ENCODE peak calls at places on chromosomes 3 and 15, in four cellular contexts. U is endodermal cell, A is cardiac muscle cell, S is stomach. E is an unnamed sample.

GRCh38 chr3:188280627-188281026 is 126.7 kb downstream of the LPP start:
- DNase-seq in U (no peak), A (no peak), S (no peak), E (no peak)

GRCh38 chr15:78265752-78266224 is 1.4 kb downstream of the DNAJA4 start:
- DNase-seq in U (no peak), A (peak; percentile 78), S (no peak), E (peak; percentile 17)

GRCh38 chr3:33433843-33434242 is 6.4 kb downstream of the UBP1 start:
- DNase-seq in U (no peak), A (no peak), S (no peak), E (no peak)

GRCh38 chr3:163306405-163306804 is 1771.9 kb downstream of the SI start:
- DNase-seq in U (no peak), A (no peak), S (no peak), E (no peak)

GRCh38 chr3:186969607-186970006 is 39.3 kb downstream of the ST6GAL1 start:
- DNase-seq in U (no peak), A (no peak), S (no peak), E (no peak)

GRCh38 chr15:45262906-45263456 is 10.9 kb downstream of the SLC28A2 start:
- DNase-seq in U (no peak), A (no peak), S (no peak), E (no peak)

GRCh38 chr3:141575879-141576743 is 89.3 kb downstream of the RASA2 start:
- DNase-seq in U (no peak), A (peak; percentile 8), S (no peak), E (no peak)

GRCh38 chr3:123447749-123448502 is 964 bp downstream of the ADCY5 start:
- DNase-seq in U (peak; percentile 90), A (peak; percentile 71), S (peak; percentile 32), E (no peak)

GRCh38 chr3:54171951-54172350 is 49.6 kb downstream of the CACNA2D3 start:
- DNase-seq in U (no peak), A (no peak), S (peak; percentile 48), E (no peak)

GRCh38 chr3:52159503-52159902 is 5.3 kb upstream of the POC1A start:
- DNase-seq in U (no peak), A (no peak), S (no peak), E (no peak)

GRCh38 chr3:170330366-170330765 is 27.1 kb upstream of the SKIL start:
- DNase-seq in U (no peak), A (no peak), S (peak; percentile 61), E (no peak)

GRCh38 chr15:34304613-34305012 is 33.0 kb downstream of the SLC12A6 start:
- DNase-seq in U (no peak), A (no peak), S (no peak), E (no peak)

GRCh38 chr15:45641374-45641778 is 6.5 kb downstream of the SQOR start:
- DNase-seq in U (no peak), A (no peak), S (peak; percentile 62), E (no peak)

GRCh38 chr3:10518506-10519150 is 13.2 kb upstream of the ATP2B2 start:
- DNase-seq in U (peak; percentile 53), A (peak; percentile 47), S (peak; percentile 16), E (no peak)

GRCh38 chr3:148957586-148957985 is 33.8 kb upstream of the GYG1 start:
- DNase-seq in U (peak; percentile 79), A (peak; percentile 28), S (no peak), E (no peak)

GRCh38 chr3:34298668-34299067 is 500.2 kb downstream of the PDCD6IP start:
- DNase-seq in U (no peak), A (no peak), S (no peak), E (no peak)

GRCh38 chr3:16474920-16475319 is 38.6 kb downstream of the RFTN1 start:
- DNase-seq in U (no peak), A (no peak), S (no peak), E (no peak)

GRCh38 chr3:30343861-30344260 is 262.5 kb upstream of the TGFBR2 start:
- DNase-seq in U (no peak), A (no peak), S (no peak), E (no peak)

GRCh38 chr15:24683736-24684135 is 8.2 kb downstream of the NPAP1 start:
- DNase-seq in U (peak; percentile 80), A (no peak), S (no peak), E (no peak)

GRCh38 chr15:28125673-28126651 is 26.8 kb upstream of the OCA2 start:
- DNase-seq in U (peak; percentile 39), A (peak; percentile 78), S (no peak), E (no peak)

GRCh38 chr3:184549793-184550585 is 11.6 kb upstream of the EPHB3 start:
- DNase-seq in U (no peak), A (no peak), S (peak; percentile 85), E (no peak)

GRCh38 chr3:49489247-49489646 is 19.2 kb downstream of the DAG1 start:
- DNase-seq in U (no peak), A (no peak), S (no peak), E (no peak)

GRCh38 chr3:189308594-189308993 is 136.8 kb downstream of the TPRG1 start:
- DNase-seq in U (no peak), A (no peak), S (no peak), E (no peak)

DNA sequence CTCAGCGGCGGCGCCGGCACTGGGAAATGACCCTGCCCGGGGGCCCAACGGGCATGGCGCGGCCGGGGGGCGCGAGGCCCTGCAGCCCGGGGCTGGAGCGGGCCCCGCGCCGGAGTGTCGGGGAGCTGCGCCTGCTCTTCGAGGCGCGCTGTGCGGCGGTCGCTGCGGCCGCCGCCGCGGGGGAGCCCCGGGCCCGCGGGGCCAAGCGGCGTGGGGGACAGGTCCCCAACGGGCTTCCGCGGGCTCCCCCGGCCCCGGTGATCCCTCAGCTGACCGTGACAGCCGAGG is 172 bp downstream of the ITPKA start:
- DNase-seq in U (no peak), A (no peak), S (no peak), E (no peak)
- H3K27ac ChIP-seq in U (no peak overlapping the region), A (no peak overlapping the region), S (peak overlapping the region; percentile 83), E (no peak overlapping the region)

DNA sequence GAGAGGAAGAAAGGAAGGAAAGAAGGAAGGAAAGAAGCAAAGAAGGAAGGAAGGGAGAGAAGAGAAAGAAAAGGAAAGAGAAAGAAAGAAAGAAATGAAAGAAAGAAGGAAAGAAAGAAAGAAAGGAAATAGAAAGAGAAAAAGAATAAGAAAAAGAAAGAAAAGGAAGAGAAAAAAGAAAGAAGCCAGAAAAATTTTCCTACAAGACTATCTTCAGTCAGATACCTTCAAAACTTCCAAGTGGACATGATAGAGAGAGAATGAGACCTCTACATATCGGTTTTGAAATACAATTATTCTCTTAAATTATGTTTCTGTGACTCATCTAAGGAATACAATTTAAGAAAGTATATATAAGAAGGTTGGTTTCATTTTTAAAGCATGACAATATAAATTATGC is 1369.0 kb downstream of the ZPLD1 start:
- DNase-seq in U (no peak), A (no peak), S (no peak), E (no peak)
- H3K4me1 ChIP-seq in U (no peaks in the 10 kb centered on the region), A (no peaks in the 10 kb centered on the region), S (no peaks in the 10 kb centered on the region), E (no peaks in the 10 kb centered on the region)

GRCh38 chr15:82186161-82186560 is 76.4 kb downstream of the EFL1 start:
- DNase-seq in U (no peak), A (no peak), S (no peak), E (no peak)

GRCh38 chr15:82186748-82187415 is 75.7 kb downstream of the EFL1 start:
- DNase-seq in U (no peak), A (no peak), S (no peak), E (no peak)

GRCh38 chr15:82184355-82184754 is 78.2 kb downstream of the EFL1 start:
- DNase-seq in U (no peak), A (no peak), S (no peak), E (no peak)

GRCh38 chr15:82184776-82185175 is 77.8 kb downstream of the EFL1 start:
- DNase-seq in U (no peak), A (no peak), S (no peak), E (no peak)

DNA sequence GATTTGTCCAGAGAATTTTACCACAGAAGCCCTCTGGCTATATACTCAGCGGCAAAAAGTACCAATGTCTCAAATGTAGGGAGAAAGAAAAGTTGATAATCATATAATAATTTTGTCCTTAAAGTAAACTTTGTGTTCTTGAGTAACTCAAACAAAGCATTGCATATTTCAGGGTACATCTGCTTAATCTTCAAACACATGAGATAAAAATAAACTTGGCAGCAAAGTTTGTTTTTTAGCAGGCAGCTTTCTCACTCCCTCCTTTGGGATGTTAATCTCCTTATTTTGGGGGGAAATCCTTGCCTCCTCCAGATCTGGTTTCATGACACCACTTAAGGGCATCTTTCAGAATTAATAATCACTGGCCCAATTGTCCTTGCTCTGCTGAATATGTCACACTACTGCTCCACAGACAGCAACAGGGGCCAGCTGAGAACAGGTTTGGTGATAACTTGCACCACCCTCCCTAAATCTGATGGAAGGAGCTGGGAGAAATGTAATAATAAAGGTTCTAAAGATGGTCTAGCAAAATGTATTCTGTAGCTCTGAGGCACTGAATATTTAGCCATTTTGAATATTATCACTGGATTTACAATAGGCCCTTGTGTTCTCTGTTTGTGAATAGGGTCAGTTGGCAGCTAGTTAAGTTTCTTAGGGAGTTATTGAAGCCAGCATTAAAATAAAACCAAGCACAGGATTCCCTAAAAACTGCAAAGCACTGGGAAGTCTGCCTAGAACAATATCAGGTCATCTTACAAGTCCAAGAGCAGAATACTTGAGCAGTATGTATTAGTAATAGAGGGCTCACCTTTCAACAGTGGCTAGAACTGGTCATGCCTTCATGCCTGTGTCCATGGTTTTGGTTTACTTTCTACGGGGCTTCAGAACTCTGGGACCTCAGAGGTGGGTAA is 79.2 kb downstream of the EFL1 start:
- DNase-seq in U (no peak), A (no peak), S (no peak), E (no peak)
- H3K27ac ChIP-seq in U (no peak overlapping the region), A (no peak overlapping the region), S (no peak overlapping the region), E (peak overlapping the region; percentile 27)

GRCh38 chr15:98722209-98722608 is 73.9 kb downstream of the IGF1R start:
- DNase-seq in U (no peak), A (no peak), S (no peak), E (no peak)
- H3K4me1 ChIP-seq in U (peaks cover 19% of the 10 kb centered on the region), A (peaks cover 30% of the 10 kb centered on the region), S (peaks cover 56% of the 10 kb centered on the region), E (peaks cover 34% of the 10 kb centered on the region)

GRCh38 chr3:98968824-98969223 is 67.3 kb upstream of the DCBLD2 start:
- DNase-seq in U (no peak), A (no peak), S (no peak), E (no peak)
- H3K27ac ChIP-seq in U (no peak overlapping the region), A (no peak overlapping the region), S (no peak overlapping the region), E (no peak overlapping the region)

DNA sequence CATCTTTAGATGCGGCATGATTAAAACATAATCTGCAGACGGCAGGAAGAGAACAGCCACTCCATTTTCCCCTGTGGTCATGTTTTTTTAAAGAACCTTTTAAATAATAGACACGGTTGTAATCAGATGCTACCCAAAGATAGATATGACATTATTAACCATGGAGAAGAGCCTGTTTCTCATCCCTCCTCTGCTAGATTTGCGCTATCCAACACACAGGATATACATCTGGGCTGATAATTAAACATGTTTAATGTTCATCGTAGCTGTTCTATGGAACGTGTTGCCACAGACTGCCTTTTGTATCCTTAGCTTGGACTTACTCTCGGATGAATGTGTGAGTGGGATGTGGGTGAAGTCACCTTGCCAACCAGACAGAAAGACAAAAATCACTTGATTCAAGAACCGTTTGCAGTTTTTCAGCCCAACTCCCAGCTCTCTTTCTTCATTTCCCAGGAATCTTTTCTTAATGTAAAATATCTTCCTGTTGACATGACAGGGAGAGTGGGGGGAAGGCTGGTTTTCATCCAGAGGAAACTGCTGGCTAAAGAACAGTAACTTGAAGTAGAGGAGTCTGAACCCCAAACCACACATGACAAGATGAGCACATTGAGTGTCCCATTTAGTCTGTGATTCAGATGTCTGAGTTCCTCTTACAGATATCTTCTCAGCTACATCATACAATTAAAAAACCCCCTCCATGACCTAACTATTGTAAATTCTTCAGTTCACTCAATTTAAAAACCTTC is 118.6 kb upstream of the PRICKLE2 start:
- DNase-seq in U (peak; percentile 35), A (no peak), S (no peak), E (no peak)
- H3K4me1 ChIP-seq in U (peaks cover 17% of the 10 kb centered on the region), A (peaks cover 29% of the 10 kb centered on the region), S (peaks cover 18% of the 10 kb centered on the region), E (no peaks in the 10 kb centered on the region)